ENCODE peak calls at places on chromosomes 1 and 21, in four cellular contexts. B, I, L and T are unnamed samples.

GRCh38 chr1:117366982-117367768 is at the start of gene MAN1A2:
- DNase-seq in B (peak; percentile 64), I (peak; percentile 92), L (peak; percentile 56), T (peak; percentile 62)

GRCh38 chr1:109873278-109874175 is 37.1 kb upstream of the CSF1 start:
- DNase-seq in B (no peak), I (no peak), L (no peak), T (no peak)

GRCh38 chr1:115753830-115754229 is 14.7 kb downstream of the CASQ2 start:
- DNase-seq in B (no peak), I (no peak), L (no peak), T (no peak)

GRCh38 chr21:28633803-28634572 is 358.7 kb downstream of the LTN1 start:
- DNase-seq in B (no peak), I (no peak), L (no peak), T (no peak)

GRCh38 chr1:152566681-152567080 is at the start of gene LCE3E:
- DNase-seq in B (no peak), I (no peak), L (no peak), T (no peak)

GRCh38 chr1:59903136-59903754 is 23.3 kb downstream of the CYP2J2 start:
- DNase-seq in B (no peak), I (peak; percentile 25), L (no peak), T (peak; percentile 19)

GRCh38 chr1:30955448-30956015 is 47.0 kb upstream of the SDC3 start:
- DNase-seq in B (no peak), I (no peak), L (no peak), T (no peak)

GRCh38 chr1:93344484-93344883 is 1.2 kb upstream of the DR1 start:
- DNase-seq in B (no peak), I (no peak), L (no peak), T (no peak)

GRCh38 chr1:200916681-200917080 is 22.0 kb downstream of the INAVA start:
- DNase-seq in B (no peak), I (no peak), L (no peak), T (no peak)

GRCh38 chr1:50423670-50424000 is 392 bp upstream of the DMRTA2 start:
- DNase-seq in B (peak; percentile 26), I (peak; percentile 43), L (no peak), T (no peak)

GRCh38 chr1:176073524-176074157 is 133.4 kb downstream of the COP1 start:
- DNase-seq in B (peak; percentile 68), I (peak; percentile 30), L (no peak), T (no peak)